ENCODE peak calls at places on chromosomes 2 and 18, in five cellular contexts. One of them, this sample, is unnamed.
A peak's percentile ranks its signal among the peaks of the same experiment; 100 is the strongest.

GRCh38 chr2:3024401-3024935 is 353.1 kb downstream of the EIPR1 start:
- DNase-seq in brain microvascular endothelial cell: no peak
- DNase-seq in retinal pigment epithelial cell: no peak
- DNase-seq in transverse colon: no peak
- DNase-seq in AG09309: no peak
- DNase-seq in this sample: no peak

GRCh38 chr2:121489944-121490585 is 40.6 kb upstream of the RNU4ATAC start:
- DNase-seq in brain microvascular endothelial cell: no peak
- DNase-seq in retinal pigment epithelial cell: no peak
- DNase-seq in transverse colon: no peak
- DNase-seq in AG09309: no peak
- DNase-seq in this sample: no peak

GRCh38 chr2:167794554-167795255 is 452.7 kb downstream of the STK39 start:
- DNase-seq in brain microvascular endothelial cell: no peak
- DNase-seq in retinal pigment epithelial cell: no peak
- DNase-seq in transverse colon: no peak
- DNase-seq in AG09309: no peak
- DNase-seq in this sample: no peak

GRCh38 chr2:64104944-64105343 is 39.3 kb downstream of the PELI1 start:
- DNase-seq in brain microvascular endothelial cell: no peak
- DNase-seq in retinal pigment epithelial cell: no peak
- DNase-seq in transverse colon: no peak
- DNase-seq in AG09309: no peak
- DNase-seq in this sample: no peak

GRCh38 chr18:58175122-58175687 is 131.2 kb downstream of the NEDD4L start:
- DNase-seq in brain microvascular endothelial cell: no peak
- DNase-seq in retinal pigment epithelial cell: no peak
- DNase-seq in transverse colon: no peak
- DNase-seq in AG09309: no peak
- DNase-seq in this sample: no peak

GRCh38 chr18:32919799-32920198 is 147.0 kb upstream of the KLHL14 start:
- DNase-seq in brain microvascular endothelial cell: no peak
- DNase-seq in retinal pigment epithelial cell: peak; percentile 6
- DNase-seq in transverse colon: peak; percentile 8
- DNase-seq in AG09309: no peak
- DNase-seq in this sample: peak; percentile 63

GRCh38 chr2:63696496-63696895 is 107.7 kb downstream of the MDH1 start:
- DNase-seq in brain microvascular endothelial cell: no peak
- DNase-seq in retinal pigment epithelial cell: no peak
- DNase-seq in transverse colon: no peak
- DNase-seq in AG09309: no peak
- DNase-seq in this sample: no peak

GRCh38 chr2:179571141-179571713 is 290.2 kb downstream of the ZNF385B start:
- DNase-seq in brain microvascular endothelial cell: no peak
- DNase-seq in retinal pigment epithelial cell: no peak
- DNase-seq in transverse colon: no peak
- DNase-seq in AG09309: no peak
- DNase-seq in this sample: no peak

GRCh38 chr18:41113885-41114482 is 841.0 kb upstream of the PIK3C3 start:
- DNase-seq in brain microvascular endothelial cell: peak; percentile 24
- DNase-seq in retinal pigment epithelial cell: no peak
- DNase-seq in transverse colon: no peak
- DNase-seq in AG09309: no peak
- DNase-seq in this sample: no peak

GRCh38 chr2:128442891-128443302 is 124.2 kb upstream of the HS6ST1 start:
- DNase-seq in brain microvascular endothelial cell: no peak
- DNase-seq in retinal pigment epithelial cell: no peak
- DNase-seq in transverse colon: no peak
- DNase-seq in AG09309: no peak
- DNase-seq in this sample: no peak

GRCh38 chr18:10122116-10122515 is 208.3 kb downstream of the VAPA start:
- DNase-seq in brain microvascular endothelial cell: peak; percentile 79
- DNase-seq in retinal pigment epithelial cell: peak; percentile 90
- DNase-seq in transverse colon: no peak
- DNase-seq in AG09309: peak; percentile 84
- DNase-seq in this sample: peak; percentile 18

GRCh38 chr2:74530239-74531161 is 767 bp downstream of the HTRA2 start:
- DNase-seq in brain microvascular endothelial cell: no peak
- DNase-seq in retinal pigment epithelial cell: no peak
- DNase-seq in transverse colon: peak; percentile 62
- DNase-seq in AG09309: no peak
- DNase-seq in this sample: no peak

GRCh38 chr2:162053808-162054155 is 20.2 kb downstream of the DPP4 start:
- DNase-seq in brain microvascular endothelial cell: no peak
- DNase-seq in retinal pigment epithelial cell: no peak
- DNase-seq in transverse colon: no peak
- DNase-seq in AG09309: no peak
- DNase-seq in this sample: no peak

GRCh38 chr2:105849431-105850179 is 104.9 kb downstream of the NCK2 start:
- DNase-seq in brain microvascular endothelial cell: no peak
- DNase-seq in retinal pigment epithelial cell: no peak
- DNase-seq in transverse colon: no peak
- DNase-seq in AG09309: no peak
- DNase-seq in this sample: no peak

GRCh38 chr18:67144342-67144741 is 372.2 kb downstream of the DSEL start:
- DNase-seq in brain microvascular endothelial cell: no peak
- DNase-seq in retinal pigment epithelial cell: no peak
- DNase-seq in transverse colon: no peak
- DNase-seq in AG09309: no peak
- DNase-seq in this sample: no peak

GRCh38 chr2:226184940-226185575 is 614.6 kb downstream of the IRS1 start:
- DNase-seq in brain microvascular endothelial cell: peak; percentile 31
- DNase-seq in retinal pigment epithelial cell: no peak
- DNase-seq in transverse colon: no peak
- DNase-seq in AG09309: no peak
- DNase-seq in this sample: peak; percentile 3

GRCh38 chr2:116304328-116304727 is 1510.2 kb upstream of the DDX18 start:
- DNase-seq in brain microvascular endothelial cell: no peak
- DNase-seq in retinal pigment epithelial cell: no peak
- DNase-seq in transverse colon: no peak
- DNase-seq in AG09309: no peak
- DNase-seq in this sample: no peak

GRCh38 chr2:162582357-162582798 is 238.4 kb downstream of the GCA start:
- DNase-seq in brain microvascular endothelial cell: peak; percentile 54
- DNase-seq in retinal pigment epithelial cell: peak; percentile 16
- DNase-seq in transverse colon: no peak
- DNase-seq in AG09309: no peak
- DNase-seq in this sample: peak; percentile 63

GRCh38 chr2:27091746-27092695 is 5.4 kb downstream of the KHK start:
- DNase-seq in brain microvascular endothelial cell: no peak
- DNase-seq in retinal pigment epithelial cell: no peak
- DNase-seq in transverse colon: no peak
- DNase-seq in AG09309: no peak
- DNase-seq in this sample: no peak

GRCh38 chr2:233852056-233852455 is 2.3 kb downstream of the HJURP start:
- DNase-seq in brain microvascular endothelial cell: no peak
- DNase-seq in retinal pigment epithelial cell: no peak
- DNase-seq in transverse colon: no peak
- DNase-seq in AG09309: no peak
- DNase-seq in this sample: no peak

GRCh38 chr2:10400568-10400977 is 47.6 kb downstream of the ODC1 start:
- DNase-seq in brain microvascular endothelial cell: no peak
- DNase-seq in retinal pigment epithelial cell: no peak
- DNase-seq in transverse colon: peak; percentile 33
- DNase-seq in AG09309: no peak
- DNase-seq in this sample: no peak

GRCh38 chr2:133271105-133271504 is 297.2 kb downstream of the NCKAP5 start:
- DNase-seq in brain microvascular endothelial cell: no peak
- DNase-seq in retinal pigment epithelial cell: no peak
- DNase-seq in transverse colon: no peak
- DNase-seq in AG09309: no peak
- DNase-seq in this sample: no peak

GRCh38 chr2:44941551-44942234 is at the start of gene SIX3:
- DNase-seq in brain microvascular endothelial cell: no peak
- DNase-seq in retinal pigment epithelial cell: peak; percentile 96
- DNase-seq in transverse colon: peak; percentile 26
- DNase-seq in AG09309: no peak
- DNase-seq in this sample: peak; percentile 48

DNA sequence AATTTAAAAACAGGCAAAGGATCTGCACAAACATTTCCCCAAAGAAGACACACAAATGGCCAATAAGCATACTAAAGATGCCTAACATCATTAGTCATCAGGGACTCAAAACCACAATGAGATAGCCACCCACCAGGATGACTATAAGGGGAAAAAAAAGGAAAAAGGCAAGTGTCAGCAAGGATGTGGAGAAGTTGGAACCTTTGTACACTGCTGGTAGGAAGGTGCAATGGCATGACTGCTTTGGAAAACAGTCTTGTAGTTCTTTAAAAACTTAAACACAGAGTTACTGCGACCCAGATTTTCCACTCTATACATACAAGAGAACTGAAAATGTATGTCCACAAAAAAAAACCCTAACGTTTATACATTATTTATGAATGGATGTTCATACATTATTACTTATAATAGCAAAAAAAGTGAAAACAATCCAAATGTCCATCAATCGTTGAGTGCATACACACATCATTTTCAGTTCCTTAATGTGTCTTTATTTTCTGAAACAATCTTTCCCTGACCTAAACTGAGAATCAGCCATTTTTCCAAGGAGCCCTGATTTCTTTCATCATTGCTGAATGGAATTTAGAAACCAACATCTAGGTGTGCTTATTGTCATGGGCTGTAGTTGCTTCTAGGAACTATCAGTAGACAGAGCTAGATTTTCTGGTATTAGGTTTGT is 64.7 kb upstream of the TLK1 start:
- DNase-seq in brain microvascular endothelial cell: peak; percentile 89
- DNase-seq in retinal pigment epithelial cell: peak; percentile 45
- DNase-seq in transverse colon: no peak
- DNase-seq in AG09309: peak; percentile 74
- DNase-seq in this sample: peak; percentile 8
- TF ChIP-seq CTCF in brain microvascular endothelial cell: peak; percentile 66
- TF ChIP-seq CTCF in retinal pigment epithelial cell: peak; percentile 28
- TF ChIP-seq CTCF in transverse colon: no peak
- TF ChIP-seq CTCF in AG09309: peak; percentile 37
- TF ChIP-seq CTCF in this sample: peak; percentile 34

GRCh38 chr2:238974510-238975166 is 126.8 kb downstream of the TWIST2 start:
- DNase-seq in brain microvascular endothelial cell: peak; percentile 52
- DNase-seq in retinal pigment epithelial cell: no peak
- DNase-seq in transverse colon: no peak
- DNase-seq in AG09309: peak; percentile 82
- DNase-seq in this sample: no peak
- TF ChIP-seq CTCF in brain microvascular endothelial cell: peak; percentile 73
- TF ChIP-seq CTCF in retinal pigment epithelial cell: peak; percentile 27
- TF ChIP-seq CTCF in transverse colon: no peak
- TF ChIP-seq CTCF in AG09309: peak; percentile 68
- TF ChIP-seq CTCF in this sample: no peak

DNA sequence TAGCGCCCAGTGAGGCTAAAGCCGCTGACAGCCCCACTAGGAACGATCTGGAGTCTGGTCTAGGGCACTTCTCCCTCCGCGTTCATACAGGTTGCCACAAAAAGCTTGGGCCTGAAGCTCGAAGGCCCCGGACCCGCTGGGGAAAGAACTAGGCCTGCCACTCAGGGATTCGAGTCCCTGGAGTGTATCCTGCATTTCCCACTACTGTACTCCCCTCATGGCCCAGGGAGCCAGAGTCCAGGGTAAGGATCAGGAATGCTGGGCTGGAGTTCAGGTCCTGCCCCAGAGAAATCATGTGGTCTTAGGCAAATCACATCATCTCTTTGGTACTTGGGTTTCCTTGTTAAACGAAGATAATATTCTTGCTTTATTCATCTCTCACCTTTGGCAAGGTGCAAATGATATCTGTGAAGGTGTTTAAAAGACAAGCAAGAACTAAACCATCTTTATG is 1.4 kb upstream of the ZFP36L2 start:
- DNase-seq in brain microvascular endothelial cell: peak; percentile 25
- DNase-seq in retinal pigment epithelial cell: no peak
- DNase-seq in transverse colon: no peak
- DNase-seq in AG09309: no peak
- DNase-seq in this sample: no peak
- TF ChIP-seq CTCF in brain microvascular endothelial cell: peak; percentile 62
- TF ChIP-seq CTCF in retinal pigment epithelial cell: peak; percentile 54
- TF ChIP-seq CTCF in transverse colon: peak; percentile 36
- TF ChIP-seq CTCF in AG09309: no peak
- TF ChIP-seq CTCF in this sample: no peak

GRCh38 chr18:28108801-28109200 is 68.1 kb downstream of the CDH2 start:
- DNase-seq in brain microvascular endothelial cell: no peak
- DNase-seq in retinal pigment epithelial cell: peak; percentile 56
- DNase-seq in transverse colon: no peak
- DNase-seq in AG09309: no peak
- DNase-seq in this sample: no peak
- TF ChIP-seq CTCF in brain microvascular endothelial cell: no peak
- TF ChIP-seq CTCF in retinal pigment epithelial cell: peak; percentile 39
- TF ChIP-seq CTCF in transverse colon: no peak
- TF ChIP-seq CTCF in AG09309: no peak
- TF ChIP-seq CTCF in this sample: no peak

DNA sequence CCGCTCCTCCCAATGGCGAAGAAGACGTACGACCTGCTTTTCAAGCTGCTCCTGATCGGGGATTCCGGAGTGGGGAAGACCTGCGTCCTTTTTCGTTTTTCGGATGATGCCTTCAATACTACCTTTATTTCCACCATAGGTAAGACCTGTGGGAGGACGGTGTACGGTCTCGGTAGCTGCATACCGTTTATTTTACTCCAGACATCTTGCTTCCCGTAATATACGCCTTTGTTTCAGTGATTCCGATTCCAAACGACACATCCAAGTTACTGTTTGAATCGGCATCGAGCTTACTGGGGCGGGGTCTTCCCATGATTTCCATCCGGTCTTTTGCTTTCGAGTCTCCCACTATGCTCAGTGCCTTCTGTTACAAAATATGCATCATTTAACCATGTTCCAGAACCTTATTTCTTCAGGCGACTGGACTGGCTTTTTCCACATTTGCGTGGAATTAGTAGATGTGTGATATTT is 748 bp downstream of the RAB10 start:
- DNase-seq in brain microvascular endothelial cell: no peak
- DNase-seq in retinal pigment epithelial cell: no peak
- DNase-seq in transverse colon: no peak
- DNase-seq in AG09309: no peak
- DNase-seq in this sample: no peak
- TF ChIP-seq CTCF in brain microvascular endothelial cell: no peak
- TF ChIP-seq CTCF in retinal pigment epithelial cell: no peak
- TF ChIP-seq CTCF in transverse colon: no peak
- TF ChIP-seq CTCF in AG09309: no peak
- TF ChIP-seq CTCF in this sample: no peak

DNA sequence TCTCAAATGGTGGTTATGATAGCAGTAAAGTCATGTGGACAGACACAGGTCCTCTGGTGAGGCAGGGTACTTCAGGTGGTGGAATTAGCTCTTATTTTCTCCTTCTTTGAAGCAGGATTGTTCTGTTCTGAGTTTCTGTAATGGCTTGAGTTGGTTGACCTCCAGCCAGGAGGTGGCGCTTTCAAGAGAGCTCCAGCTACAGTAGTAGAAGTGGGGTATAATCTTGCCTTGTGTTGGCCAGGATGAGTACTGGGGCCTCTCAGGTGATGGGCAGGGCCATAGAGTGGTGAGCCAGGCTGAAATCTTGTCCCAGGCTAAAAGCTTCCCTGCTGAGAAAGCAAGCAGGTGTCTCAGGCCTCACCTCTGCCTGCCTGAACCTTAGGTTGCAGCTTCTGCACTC is 52.5 kb upstream of the CSRNP3 start:
- DNase-seq in brain microvascular endothelial cell: no peak
- DNase-seq in retinal pigment epithelial cell: no peak
- DNase-seq in transverse colon: no peak
- DNase-seq in AG09309: no peak
- DNase-seq in this sample: no peak
- TF ChIP-seq CTCF in brain microvascular endothelial cell: peak; percentile 27
- TF ChIP-seq CTCF in retinal pigment epithelial cell: no peak
- TF ChIP-seq CTCF in transverse colon: no peak
- TF ChIP-seq CTCF in AG09309: no peak
- TF ChIP-seq CTCF in this sample: no peak